ENCODE peak calls at places on chromosomes 5 and 9, in six cellular contexts. One of them, this sample, is unnamed.

GRCh38 chr9:71589612-71590011 is 178.7 kb downstream of the CEMIP2 start:
- DNase-seq in osteoblast: no peak
- DNase-seq in breast epithelium: no peak
- DNase-seq in fibroblast of pulmonary artery: no peak
- DNase-seq in GM20000: no peak
- DNase-seq in A549: no peak
- DNase-seq in this sample: no peak

GRCh38 chr5:77853353-77853907 is 77.3 kb upstream of the TBCA start:
- DNase-seq in osteoblast: no peak
- DNase-seq in breast epithelium: no peak
- DNase-seq in fibroblast of pulmonary artery: no peak
- DNase-seq in GM20000: no peak
- DNase-seq in A549: no peak
- DNase-seq in this sample: no peak

GRCh38 chr9:109474170-109474569 is 23.9 kb downstream of the PTPN3 start:
- DNase-seq in osteoblast: no peak
- DNase-seq in breast epithelium: no peak
- DNase-seq in fibroblast of pulmonary artery: no peak
- DNase-seq in GM20000: no peak
- DNase-seq in A549: no peak
- DNase-seq in this sample: no peak

GRCh38 chr5:95647886-95648860 is 1.6 kb downstream of the RFESD start:
- DNase-seq in osteoblast: no peak
- DNase-seq in breast epithelium: no peak
- DNase-seq in fibroblast of pulmonary artery: peak
- DNase-seq in GM20000: no peak
- DNase-seq in A549: no peak
- DNase-seq in this sample: no peak

GRCh38 chr5:176803943-176804498 is 6.3 kb upstream of the UNC5A start:
- DNase-seq in osteoblast: no peak
- DNase-seq in breast epithelium: no peak
- DNase-seq in fibroblast of pulmonary artery: peak
- DNase-seq in GM20000: no peak
- DNase-seq in A549: no peak
- DNase-seq in this sample: no peak

GRCh38 chr5:5078009-5078897 is 61.9 kb upstream of the ADAMTS16 start:
- DNase-seq in osteoblast: no peak
- DNase-seq in breast epithelium: no peak
- DNase-seq in fibroblast of pulmonary artery: no peak
- DNase-seq in GM20000: no peak
- DNase-seq in A549: no peak
- DNase-seq in this sample: no peak

GRCh38 chr9:112664541-112664940 is 53.4 kb downstream of the INIP start:
- DNase-seq in osteoblast: peak
- DNase-seq in breast epithelium: no peak
- DNase-seq in fibroblast of pulmonary artery: no peak
- DNase-seq in GM20000: no peak
- DNase-seq in A549: no peak
- DNase-seq in this sample: no peak

GRCh38 chr5:79269733-79270166 is 33.8 kb downstream of the JMY start:
- DNase-seq in osteoblast: no peak
- DNase-seq in breast epithelium: no peak
- DNase-seq in fibroblast of pulmonary artery: no peak
- DNase-seq in GM20000: no peak
- DNase-seq in A549: no peak
- DNase-seq in this sample: no peak

GRCh38 chr9:107351382-107352045 is 68.4 kb downstream of the RAD23B start:
- DNase-seq in osteoblast: no peak
- DNase-seq in breast epithelium: no peak
- DNase-seq in fibroblast of pulmonary artery: no peak
- DNase-seq in GM20000: no peak
- DNase-seq in A549: no peak
- DNase-seq in this sample: peak

GRCh38 chr9:136482046-136482792 is 621 bp downstream of the SEC16A start:
- DNase-seq in osteoblast: peak
- DNase-seq in breast epithelium: no peak
- DNase-seq in fibroblast of pulmonary artery: peak
- DNase-seq in GM20000: no peak
- DNase-seq in A549: no peak
- DNase-seq in this sample: no peak

GRCh38 chr9:128006360-128007024 is 25.7 kb upstream of the EEIG1 start:
- DNase-seq in osteoblast: no peak
- DNase-seq in breast epithelium: no peak
- DNase-seq in fibroblast of pulmonary artery: no peak
- DNase-seq in GM20000: no peak
- DNase-seq in A549: no peak
- DNase-seq in this sample: no peak

GRCh38 chr9:71909887-71910601 is 949 bp downstream of the ABHD17B start:
- DNase-seq in osteoblast: peak
- DNase-seq in breast epithelium: peak
- DNase-seq in fibroblast of pulmonary artery: peak
- DNase-seq in GM20000: peak
- DNase-seq in A549: peak
- DNase-seq in this sample: no peak

GRCh38 chr5:3075309-3075708 is 323.8 kb upstream of the IRX2 start:
- DNase-seq in osteoblast: no peak
- DNase-seq in breast epithelium: no peak
- DNase-seq in fibroblast of pulmonary artery: no peak
- DNase-seq in GM20000: no peak
- DNase-seq in A549: no peak
- DNase-seq in this sample: no peak
- TF ChIP-seq CTCF in osteoblast: no peak
- TF ChIP-seq CTCF in breast epithelium: no peak
- TF ChIP-seq CTCF in fibroblast of pulmonary artery: no peak
- TF ChIP-seq CTCF in GM20000: no peak
- TF ChIP-seq CTCF in A549: no peak
- TF ChIP-seq CTCF in this sample: no peak

GRCh38 chr5:38527475-38527874 is 29.0 kb downstream of the LIFR start:
- DNase-seq in osteoblast: no peak
- DNase-seq in breast epithelium: no peak
- DNase-seq in fibroblast of pulmonary artery: no peak
- DNase-seq in GM20000: no peak
- DNase-seq in A549: no peak
- DNase-seq in this sample: no peak

GRCh38 chr5:38529955-38530644 is 26.3 kb downstream of the LIFR start:
- DNase-seq in osteoblast: no peak
- DNase-seq in breast epithelium: no peak
- DNase-seq in fibroblast of pulmonary artery: no peak
- DNase-seq in GM20000: no peak
- DNase-seq in A549: no peak
- DNase-seq in this sample: no peak

GRCh38 chr5:38531518-38531917 is 24.9 kb downstream of the LIFR start:
- DNase-seq in osteoblast: no peak
- DNase-seq in breast epithelium: no peak
- DNase-seq in fibroblast of pulmonary artery: no peak
- DNase-seq in GM20000: no peak
- DNase-seq in A549: no peak
- DNase-seq in this sample: no peak

GRCh38 chr5:38532165-38532669 is 24.2 kb downstream of the LIFR start:
- DNase-seq in osteoblast: no peak
- DNase-seq in breast epithelium: no peak
- DNase-seq in fibroblast of pulmonary artery: no peak
- DNase-seq in GM20000: no peak
- DNase-seq in A549: no peak
- DNase-seq in this sample: no peak

DNA sequence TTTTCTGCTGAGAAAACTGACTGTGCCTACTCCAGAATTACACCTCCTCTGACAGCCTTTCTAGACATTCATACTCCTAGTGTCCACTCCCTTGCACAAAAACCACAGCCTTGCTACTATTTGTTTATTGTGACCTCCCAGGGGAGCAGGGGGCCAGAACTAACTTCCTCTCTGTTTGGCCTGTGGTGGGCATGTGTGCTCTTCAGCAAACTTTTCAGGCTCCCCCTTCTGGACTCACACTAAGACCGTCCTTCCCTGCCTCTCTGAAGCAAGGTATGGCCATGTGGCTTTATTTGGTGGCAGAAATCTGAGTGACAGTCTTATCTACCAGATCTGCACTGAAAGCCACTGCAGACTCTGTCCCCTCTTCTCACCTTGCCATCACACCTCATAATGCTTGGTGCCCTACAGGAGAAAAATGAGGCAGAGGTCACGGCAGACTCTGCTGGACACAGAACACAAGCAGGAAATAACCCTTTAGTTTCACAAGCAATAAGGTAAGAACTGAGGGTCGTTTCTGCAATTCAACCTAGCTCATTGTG is 28.2 kb downstream of the LIFR start:
- DNase-seq in osteoblast: no peak
- DNase-seq in breast epithelium: no peak
- DNase-seq in fibroblast of pulmonary artery: no peak
- DNase-seq in GM20000: no peak
- DNase-seq in A549: no peak
- DNase-seq in this sample: no peak
- TF ChIP-seq CTCF in osteoblast: no peak
- TF ChIP-seq CTCF in breast epithelium: no peak
- TF ChIP-seq CTCF in fibroblast of pulmonary artery: no peak
- TF ChIP-seq CTCF in GM20000: no peak
- TF ChIP-seq CTCF in A549: no peak
- TF ChIP-seq CTCF in this sample: no peak

DNA sequence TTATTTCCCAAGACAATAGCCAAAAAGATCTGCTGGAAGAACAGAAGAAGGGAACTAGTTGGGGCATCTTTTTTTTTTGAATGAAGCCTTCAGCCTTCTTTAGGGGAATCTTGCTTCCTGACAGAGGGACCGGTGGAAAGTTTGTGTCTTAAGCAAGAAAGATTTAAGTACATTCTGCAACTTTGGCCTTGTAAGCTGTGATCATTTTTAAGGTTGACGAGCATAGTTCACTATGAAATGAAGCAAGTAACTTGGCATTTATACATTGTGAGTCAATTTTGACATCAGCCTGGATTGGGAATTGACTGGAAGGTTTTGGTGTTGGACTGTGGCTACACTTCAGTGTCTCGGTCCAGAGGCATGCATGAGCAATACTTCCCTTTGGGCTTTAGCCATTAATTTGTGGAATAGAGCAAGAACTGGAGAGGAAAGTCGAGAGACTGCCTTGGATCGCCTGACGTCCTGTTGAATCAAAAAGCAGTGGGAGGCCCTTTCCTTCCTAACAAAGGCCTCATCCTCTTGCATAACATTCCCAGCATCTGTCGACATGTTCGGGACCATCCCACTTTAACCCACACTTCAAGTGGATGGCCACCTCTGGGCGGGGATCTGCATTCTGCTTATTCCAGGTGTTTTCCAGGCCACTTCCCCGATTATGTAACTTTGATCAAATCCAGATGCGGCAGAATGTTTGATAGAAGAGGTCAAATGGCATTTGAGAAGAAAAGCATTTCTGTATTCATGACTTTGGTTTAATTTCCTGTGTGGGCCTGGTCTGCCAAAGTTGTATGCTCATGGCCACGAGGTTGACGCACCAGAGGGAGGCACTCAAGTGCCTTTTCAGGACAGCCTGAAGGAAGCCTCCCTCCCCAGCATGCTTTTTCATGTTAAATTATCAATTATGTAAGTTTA is 12.5 kb downstream of the ABL1 start:
- DNase-seq in osteoblast: peak
- DNase-seq in breast epithelium: no peak
- DNase-seq in fibroblast of pulmonary artery: peak
- DNase-seq in GM20000: no peak
- DNase-seq in A549: peak
- DNase-seq in this sample: no peak
- TF ChIP-seq CTCF in osteoblast: peak
- TF ChIP-seq CTCF in breast epithelium: no peak
- TF ChIP-seq CTCF in fibroblast of pulmonary artery: peak
- TF ChIP-seq CTCF in GM20000: no peak
- TF ChIP-seq CTCF in A549: peak
- TF ChIP-seq CTCF in this sample: no peak

GRCh38 chr5:73336366-73336765 is 112.2 kb downstream of the FOXD1 start:
- DNase-seq in osteoblast: peak
- DNase-seq in breast epithelium: no peak
- DNase-seq in fibroblast of pulmonary artery: peak
- DNase-seq in GM20000: no peak
- DNase-seq in A549: no peak
- DNase-seq in this sample: no peak
- TF ChIP-seq CTCF in osteoblast: no peak
- TF ChIP-seq CTCF in breast epithelium: no peak
- TF ChIP-seq CTCF in fibroblast of pulmonary artery: no peak
- TF ChIP-seq CTCF in GM20000: no peak
- TF ChIP-seq CTCF in A549: no peak
- TF ChIP-seq CTCF in this sample: no peak

GRCh38 chr5:58239731-58240130 is 220.2 kb downstream of the PLK2 start:
- DNase-seq in osteoblast: no peak
- DNase-seq in breast epithelium: no peak
- DNase-seq in fibroblast of pulmonary artery: no peak
- DNase-seq in GM20000: no peak
- DNase-seq in A549: no peak
- DNase-seq in this sample: no peak
- TF ChIP-seq CTCF in osteoblast: no peak
- TF ChIP-seq CTCF in breast epithelium: no peak
- TF ChIP-seq CTCF in fibroblast of pulmonary artery: no peak
- TF ChIP-seq CTCF in GM20000: no peak
- TF ChIP-seq CTCF in A549: no peak
- TF ChIP-seq CTCF in this sample: no peak

GRCh38 chr9:73916016-73916673 is 581.0 kb upstream of the RORB start:
- DNase-seq in osteoblast: no peak
- DNase-seq in breast epithelium: no peak
- DNase-seq in fibroblast of pulmonary artery: peak
- DNase-seq in GM20000: no peak
- DNase-seq in A549: no peak
- DNase-seq in this sample: no peak
- TF ChIP-seq CTCF in osteoblast: no peak
- TF ChIP-seq CTCF in breast epithelium: no peak
- TF ChIP-seq CTCF in fibroblast of pulmonary artery: peak
- TF ChIP-seq CTCF in GM20000: no peak
- TF ChIP-seq CTCF in A549: no peak
- TF ChIP-seq CTCF in this sample: no peak

GRCh38 chr9:87075537-87075936 is 128.2 kb upstream of the GAS1 start:
- DNase-seq in osteoblast: no peak
- DNase-seq in breast epithelium: no peak
- DNase-seq in fibroblast of pulmonary artery: no peak
- DNase-seq in GM20000: no peak
- DNase-seq in A549: no peak
- DNase-seq in this sample: no peak
- TF ChIP-seq CTCF in osteoblast: no peak
- TF ChIP-seq CTCF in breast epithelium: no peak
- TF ChIP-seq CTCF in fibroblast of pulmonary artery: no peak
- TF ChIP-seq CTCF in GM20000: no peak
- TF ChIP-seq CTCF in A549: no peak
- TF ChIP-seq CTCF in this sample: no peak

This sample was measured in vagina.